ENCODE peak calls at places on chromosomes 2 and 18, in ten cellular contexts. P, D, C, U, M, H, G, J, T and O are unnamed samples.

GRCh38 chr2:195486987-195487644 is 169.9 kb upstream of the SLC39A10 start:
- DNase-seq in P (no peak), D (peak; percentile 74), C (peak; percentile 62), U (no peak), M (peak; percentile 68), H (peak; percentile 90), G (peak; percentile 16), J (peak; percentile 13), T (no peak), O (no peak)

GRCh38 chr2:120880381-120880780 is 144.7 kb downstream of the GLI2 start:
- DNase-seq in P (no peak), D (peak; percentile 81), C (no peak), U (no peak), M (no peak), H (no peak), G (no peak), J (no peak), T (no peak), O (no peak)

GRCh38 chr18:13573750-13574149 is 152.6 kb downstream of the FAM210A start:
- DNase-seq in P (no peak), D (no peak), C (no peak), U (no peak), M (no peak), H (no peak), G (no peak), J (no peak), T (no peak), O (no peak)

GRCh38 chr2:64018715-64019082 is 529 bp downstream of the VPS54 start:
- DNase-seq in P (peak; percentile 53), D (peak; percentile 53), C (peak; percentile 30), U (peak; percentile 80), M (peak; percentile 82), H (no peak), G (no peak), J (no peak), T (peak; percentile 36), O (no peak)

GRCh38 chr2:181766129-181766528 is 85.8 kb upstream of the NEUROD1 start:
- DNase-seq in P (no peak), D (no peak), C (no peak), U (no peak), M (no peak), H (no peak), G (no peak), J (no peak), T (no peak), O (no peak)

GRCh38 chr2:207148025-207148424 is 17.7 kb downstream of the KLF7 start:
- DNase-seq in P (no peak), D (peak; percentile 23), C (no peak), U (no peak), M (peak; percentile 62), H (peak; percentile 57), G (no peak), J (peak; percentile 51), T (no peak), O (no peak)

GRCh38 chr18:76471593-76471992 is 23.4 kb downstream of the ZNF516 start:
- DNase-seq in P (no peak), D (no peak), C (no peak), U (no peak), M (no peak), H (no peak), G (no peak), J (no peak), T (no peak), O (no peak)

GRCh38 chr18:1018211-1018651 is 113.6 kb downstream of the ADCYAP1 start:
- DNase-seq in P (no peak), D (peak; percentile 38), C (no peak), U (no peak), M (peak; percentile 34), H (no peak), G (no peak), J (no peak), T (no peak), O (no peak)

GRCh38 chr2:150698016-150698661 is 210.7 kb upstream of the RND3 start:
- DNase-seq in P (no peak), D (peak; percentile 54), C (no peak), U (no peak), M (peak; percentile 46), H (no peak), G (no peak), J (peak; percentile 32), T (no peak), O (no peak)

GRCh38 chr2:88081924-88082609 is 14.4 kb downstream of the SMYD1 start:
- DNase-seq in P (no peak), D (no peak), C (no peak), U (no peak), M (no peak), H (no peak), G (no peak), J (no peak), T (no peak), O (no peak)

GRCh38 chr2:150548527-150548926 is 61.1 kb upstream of the RND3 start:
- DNase-seq in P (no peak), D (peak; percentile 25), C (no peak), U (peak; percentile 34), M (peak; percentile 39), H (peak; percentile 18), G (peak; percentile 61), J (peak; percentile 24), T (no peak), O (no peak)

GRCh38 chr2:25955036-25955435 is 27.3 kb downstream of the KIF3C start:
- DNase-seq in P (no peak), D (no peak), C (no peak), U (no peak), M (peak; percentile 57), H (no peak), G (no peak), J (peak; percentile 26), T (no peak), O (no peak)

GRCh38 chr2:120448961-120449421 is 103.1 kb downstream of the INHBB start:
- DNase-seq in P (no peak), D (no peak), C (no peak), U (no peak), M (no peak), H (no peak), G (no peak), J (no peak), T (no peak), O (peak; percentile 20)